ENCODE peak calls at places on chromosome 20, in nine cellular contexts. N is naive thymus-derived CD8-positive, alpha-beta T cell; O is amniotic stem cell; J is stimulated activated CD4-positive, alpha-beta T cell treated with anti-CD3 and anti-CD28 coated beads, Interleukin-2, amount 100 ng/mL, for 48 hours; Y is H54; Q is stimulated activated CD8-positive, alpha-beta memory T cell treated with anti-CD3 and anti-CD28 coated beads, Interleukin-15, amount 100 ng/mL, for 24 hours; S is heart right ventricle; M is central memory CD4-positive, alpha-beta T cell; X is CD4-positive, alpha-beta T cell. T is an unnamed sample.

GRCh38 chr20:29079769-29080690 is 2177.4 kb upstream of the DEFB115 start:
- DNase-seq in J (no peak), N (no peak), X (no peak), Q (no peak), M (peak), Y (no peak), S (peak), O (no peak), T (peak)

GRCh38 chr20:48295966-48296421 is 510.7 kb upstream of the SULF2 start:
- DNase-seq in Q (no peak), N (no peak), X (no peak), S (no peak), J (no peak), Y (no peak), M (no peak), O (peak), T (no peak)

GRCh38 chr20:13638496-13639477 is at the start of gene TASP1:
- DNase-seq in J (peak), Y (peak), X (peak), O (peak), M (peak), Q (peak), N (peak), S (peak), T (peak)

GRCh38 chr20:51481311-51481997 is 61.1 kb downstream of the NFATC2 start:
- DNase-seq in X (peak), O (no peak), Y (no peak), S (no peak), J (peak), Q (no peak), N (no peak), M (peak), T (no peak)

GRCh38 chr20:31496761-31497295 is 17.4 kb upstream of the HM13 start:
- DNase-seq in S (peak), X (no peak), Y (peak), Q (no peak), O (no peak), J (no peak), N (no peak), M (no peak), T (no peak)

GRCh38 chr20:6718660-6719059 is 48.8 kb upstream of the BMP2 start:
- DNase-seq in X (no peak), N (no peak), J (no peak), Q (no peak), Y (no peak), M (no peak), S (no peak), O (no peak), T (peak)

GRCh38 chr20:1478566-1478965 is 11.9 kb upstream of the NSFL1C start:
- DNase-seq in O (peak), J (no peak), X (no peak), N (no peak), M (no peak), Q (no peak), Y (peak), S (no peak), T (no peak)

GRCh38 chr20:18176318-18176785 is 38.7 kb downstream of the KAT14 start:
- DNase-seq in S (no peak), N (no peak), Y (no peak), J (no peak), Q (no peak), O (no peak), X (no peak), M (no peak), T (peak)

GRCh38 chr20:41334036-41334435 is 6.6 kb upstream of the LPIN3 start:
- DNase-seq in O (no peak), N (no peak), Q (no peak), M (no peak), X (no peak), S (no peak), J (no peak), Y (no peak), T (no peak)

GRCh38 chr20:47206962-47207641 is 149.4 kb downstream of the ZMYND8 start:
- DNase-seq in Y (no peak), J (no peak), M (no peak), X (no peak), N (no peak), Q (no peak), O (no peak), S (no peak), T (no peak)

GRCh38 chr20:57480444-57481152 is 44.3 kb downstream of the CTCFL start:
- DNase-seq in M (no peak), O (no peak), N (peak), Q (no peak), Y (no peak), S (no peak), J (no peak), X (peak), T (no peak)

GRCh38 chr20:59082077-59082740 is 39.6 kb upstream of the PRELID3B start:
- DNase-seq in Y (peak), Q (no peak), M (no peak), J (no peak), N (no peak), X (no peak), O (no peak), S (no peak), T (no peak)

GRCh38 chr20:51622004-51622874 is 79.7 kb upstream of the NFATC2 start:
- DNase-seq in S (no peak), N (no peak), X (no peak), M (no peak), J (no peak), Y (no peak), O (no peak), Q (no peak), T (no peak)

GRCh38 chr20:35617397-35618031 is 1.9 kb downstream of the SPAG4 start:
- DNase-seq in O (no peak), J (peak), M (peak), S (peak), X (peak), Q (no peak), N (no peak), Y (peak), T (no peak)

GRCh38 chr20:3781153-3781910 is at the start of gene SPEF1:
- DNase-seq in Y (peak), S (peak), J (no peak), N (peak), M (peak), Q (no peak), O (peak), X (no peak), T (peak)

GRCh38 chr20:53448426-53448825 is 145.2 kb downstream of the ZNF217 start:
- DNase-seq in M (no peak), Q (no peak), O (no peak), X (no peak), S (no peak), Y (no peak), N (no peak), J (no peak), T (no peak)

GRCh38 chr20:51175724-51176123 is 152.8 kb upstream of the KCNG1 start:
- DNase-seq in N (no peak), M (no peak), Q (no peak), S (no peak), O (no peak), Y (no peak), X (no peak), J (no peak), T (no peak)

GRCh38 chr20:24439737-24440136 is 29.7 kb upstream of the SYNDIG1 start:
- DNase-seq in S (no peak), Q (no peak), J (no peak), N (no peak), Y (no peak), X (no peak), M (no peak), O (no peak), T (no peak)